ENCODE peak calls at places on chromosomes 16 and 17, in five cellular contexts. One of them, this sample, is unnamed.

GRCh38 chr17:32953883-32954282 is 25.9 kb downstream of the TMEM98 start:
- DNase-seq in NCI-H1092 treated with DMSO at 0.1 percent for 48 hours: no peak
- DNase-seq in stimulated activated CD4-positive, alpha-beta T cell treated with anti-CD3 and anti-CD28 coated beads, Interleukin-1b, Interleukin-23, amount 100 ng/mL, for 24 hours: no peak
- DNase-seq in MCF 10A: no peak
- DNase-seq in CD4-positive, alpha-beta T cell: no peak
- DNase-seq in this sample: no peak

GRCh38 chr16:48498761-48499600 is 111.0 kb downstream of the N4BP1 start:
- DNase-seq in NCI-H1092 treated with DMSO at 0.1 percent for 48 hours: no peak
- DNase-seq in stimulated activated CD4-positive, alpha-beta T cell treated with anti-CD3 and anti-CD28 coated beads, Interleukin-1b, Interleukin-23, amount 100 ng/mL, for 24 hours: no peak
- DNase-seq in MCF 10A: peak
- DNase-seq in CD4-positive, alpha-beta T cell: no peak
- DNase-seq in this sample: no peak

GRCh38 chr16:56191807-56192643 is 736 bp downstream of the GNAO1 start:
- DNase-seq in NCI-H1092 treated with DMSO at 0.1 percent for 48 hours: peak
- DNase-seq in stimulated activated CD4-positive, alpha-beta T cell treated with anti-CD3 and anti-CD28 coated beads, Interleukin-1b, Interleukin-23, amount 100 ng/mL, for 24 hours: no peak
- DNase-seq in MCF 10A: no peak
- DNase-seq in CD4-positive, alpha-beta T cell: no peak
- DNase-seq in this sample: no peak

GRCh38 chr16:56869513-56870270 is 4.7 kb downstream of the SLC12A3 start:
- DNase-seq in NCI-H1092 treated with DMSO at 0.1 percent for 48 hours: no peak
- DNase-seq in stimulated activated CD4-positive, alpha-beta T cell treated with anti-CD3 and anti-CD28 coated beads, Interleukin-1b, Interleukin-23, amount 100 ng/mL, for 24 hours: peak
- DNase-seq in MCF 10A: peak
- DNase-seq in CD4-positive, alpha-beta T cell: no peak
- DNase-seq in this sample: no peak

GRCh38 chr16:86363836-86364618 is 146.3 kb upstream of the FOXF1 start:
- DNase-seq in NCI-H1092 treated with DMSO at 0.1 percent for 48 hours: no peak
- DNase-seq in stimulated activated CD4-positive, alpha-beta T cell treated with anti-CD3 and anti-CD28 coated beads, Interleukin-1b, Interleukin-23, amount 100 ng/mL, for 24 hours: no peak
- DNase-seq in MCF 10A: no peak
- DNase-seq in CD4-positive, alpha-beta T cell: no peak
- DNase-seq in this sample: no peak

GRCh38 chr17:8481089-8481488 is 45.4 kb downstream of the NDEL1 start:
- DNase-seq in NCI-H1092 treated with DMSO at 0.1 percent for 48 hours: no peak
- DNase-seq in stimulated activated CD4-positive, alpha-beta T cell treated with anti-CD3 and anti-CD28 coated beads, Interleukin-1b, Interleukin-23, amount 100 ng/mL, for 24 hours: no peak
- DNase-seq in MCF 10A: no peak
- DNase-seq in CD4-positive, alpha-beta T cell: no peak
- DNase-seq in this sample: no peak

GRCh38 chr17:34235389-34236028 is 19.6 kb upstream of the CCL2 start:
- DNase-seq in NCI-H1092 treated with DMSO at 0.1 percent for 48 hours: no peak
- DNase-seq in stimulated activated CD4-positive, alpha-beta T cell treated with anti-CD3 and anti-CD28 coated beads, Interleukin-1b, Interleukin-23, amount 100 ng/mL, for 24 hours: no peak
- DNase-seq in MCF 10A: no peak
- DNase-seq in CD4-positive, alpha-beta T cell: no peak
- DNase-seq in this sample: no peak

GRCh38 chr16:19601083-19601976 is 45.8 kb downstream of the VPS35L start:
- DNase-seq in NCI-H1092 treated with DMSO at 0.1 percent for 48 hours: peak
- DNase-seq in stimulated activated CD4-positive, alpha-beta T cell treated with anti-CD3 and anti-CD28 coated beads, Interleukin-1b, Interleukin-23, amount 100 ng/mL, for 24 hours: no peak
- DNase-seq in MCF 10A: peak
- DNase-seq in CD4-positive, alpha-beta T cell: no peak
- DNase-seq in this sample: no peak

GRCh38 chr17:17139972-17140589 is 66.1 kb downstream of the PLD6 start:
- DNase-seq in NCI-H1092 treated with DMSO at 0.1 percent for 48 hours: no peak
- DNase-seq in stimulated activated CD4-positive, alpha-beta T cell treated with anti-CD3 and anti-CD28 coated beads, Interleukin-1b, Interleukin-23, amount 100 ng/mL, for 24 hours: no peak
- DNase-seq in MCF 10A: no peak
- DNase-seq in CD4-positive, alpha-beta T cell: no peak
- DNase-seq in this sample: no peak